ENCODE peak calls at places on chromosome 21, in six cellular contexts. G is tibial nerve, W is left ventricle myocardium inferior, S is stomach, Y is heart right ventricle, M is astrocyte. L is an unnamed sample.

GRCh38 chr21:33132054-33132453 is 62.1 kb downstream of the OLIG1 start:
- DNase-seq in Y (no peak), W (no peak), G (no peak), S (no peak), M (no peak), L (no peak)

GRCh38 chr21:15063821-15064575 is 802 bp downstream of the NRIP1 start:
- DNase-seq in Y (peak; percentile 65), S (peak; percentile 65), M (peak; percentile 10), G (peak; percentile 22), W (peak; percentile 68), L (peak; percentile 73)

GRCh38 chr21:24850121-24850520 is 757.2 kb downstream of the MRPL39 start:
- DNase-seq in Y (no peak), M (no peak), W (no peak), S (no peak), G (no peak), L (no peak)

GRCh38 chr21:15768045-15768601 is 38.3 kb downstream of the USP25 start:
- DNase-seq in G (no peak), S (no peak), Y (no peak), M (no peak), W (no peak), L (no peak)

GRCh38 chr21:10463156-10463555 is 58.2 kb upstream of the TPTE start:
- DNase-seq in M (no peak), W (no peak), G (no peak), S (no peak), Y (no peak), L (no peak)

GRCh38 chr21:26966360-26966977 is 419 bp downstream of the ADAMTS5 start:
- DNase-seq in M (peak; percentile 10), G (no peak), W (no peak), S (no peak), Y (no peak), L (peak; percentile 69)

GRCh38 chr21:32233055-32233546 is 45.7 kb downstream of the MIS18A start:
- DNase-seq in G (no peak), M (peak; percentile 52), Y (no peak), W (no peak), S (no peak), L (no peak)

GRCh38 chr21:17454315-17455027 is 58.4 kb upstream of the CXADR start:
- DNase-seq in Y (no peak), W (peak; percentile 20), G (peak; percentile 61), M (peak; percentile 87), S (no peak), L (no peak)

GRCh38 chr21:32364387-32364786 is 28.4 kb downstream of the URB1 start:
- DNase-seq in Y (peak; percentile 37), G (peak; percentile 21), M (no peak), W (peak; percentile 39), S (peak; percentile 48), L (no peak)

GRCh38 chr21:32044205-32044874 is 171.5 kb downstream of the HUNK start:
- DNase-seq in M (no peak), S (no peak), Y (no peak), W (no peak), G (no peak), L (no peak)

GRCh38 chr21:38354231-38354630 is 97.4 kb downstream of the KCNJ15 start:
- DNase-seq in M (no peak), W (no peak), S (no peak), G (no peak), Y (no peak), L (no peak)

GRCh38 chr21:42574234-42575027 is 60.8 kb downstream of the SLC37A1 start:
- DNase-seq in Y (no peak), W (no peak), S (peak; percentile 25), G (no peak), M (no peak), L (peak; percentile 53)
- H3K36me3 ChIP-seq in Y (peaks cover 7% of the 10 kb centered on the region), W (peaks cover 33% of the 10 kb centered on the region), S (peaks cover 93% of the 10 kb centered on the region), G (peaks cover 77% of the 10 kb centered on the region), M (no peaks in the 10 kb centered on the region), L (peaks cover 20% of the 10 kb centered on the region)

GRCh38 chr21:34867785-34868184 is 181.3 kb downstream of the RUNX1 start:
- DNase-seq in Y (no peak), W (no peak), S (no peak), M (no peak), G (no peak), L (no peak)

GRCh38 chr21:34865922-34866271 is 183.2 kb downstream of the RUNX1 start:
- DNase-seq in S (no peak), Y (no peak), G (no peak), M (no peak), W (no peak), L (no peak)

GRCh38 chr21:34871026-34871908 is 177.8 kb downstream of the RUNX1 start:
- DNase-seq in W (no peak), G (no peak), Y (no peak), M (no peak), S (no peak), L (no peak)

GRCh38 chr21:34869541-34869940 is 179.6 kb downstream of the RUNX1 start:
- DNase-seq in S (no peak), G (no peak), M (no peak), Y (no peak), W (no peak), L (no peak)

DNA sequence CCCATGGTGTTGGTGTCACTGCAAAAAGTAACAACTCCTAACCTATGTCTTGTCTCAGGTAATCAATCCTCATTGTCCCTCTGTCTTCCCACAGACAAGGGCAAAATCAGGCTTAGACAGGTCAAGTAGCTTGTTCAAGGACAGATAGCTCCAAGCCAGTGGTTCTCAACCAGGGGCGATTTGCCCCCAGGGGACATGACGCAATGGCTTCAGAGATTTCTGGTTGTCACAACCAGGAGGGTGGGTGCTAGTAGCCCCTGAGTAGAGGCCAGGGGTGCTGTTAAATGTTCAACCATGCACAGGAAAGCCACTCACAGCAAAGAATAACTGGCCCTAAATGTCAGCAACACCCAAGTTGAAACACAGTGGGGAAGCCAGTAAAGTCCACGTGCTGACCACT is 178.9 kb downstream of the RUNX1 start:
- DNase-seq in Y (no peak), G (no peak), S (no peak), W (no peak), M (no peak), L (no peak)
- H3K27me3 ChIP-seq in Y (peaks cover 10% of the 10 kb centered on the region), G (no peaks in the 10 kb centered on the region), S (no peaks in the 10 kb centered on the region), W (peaks cover 60% of the 10 kb centered on the region), M (no peaks in the 10 kb centered on the region), L (no peaks in the 10 kb centered on the region)

GRCh38 chr21:41815652-41816582 is 49.1 kb upstream of the RIPK4 start:
- DNase-seq in W (no peak), S (no peak), Y (no peak), M (no peak), G (no peak), L (peak; percentile 68)
- H3K36me3 ChIP-seq in W (peaks cover 36% of the 10 kb centered on the region), S (peaks cover 47% of the 10 kb centered on the region), Y (no peaks in the 10 kb centered on the region), M (peaks cover 3% of the 10 kb centered on the region), G (peaks cover 72% of the 10 kb centered on the region), L (peaks cover 35% of the 10 kb centered on the region)

DNA sequence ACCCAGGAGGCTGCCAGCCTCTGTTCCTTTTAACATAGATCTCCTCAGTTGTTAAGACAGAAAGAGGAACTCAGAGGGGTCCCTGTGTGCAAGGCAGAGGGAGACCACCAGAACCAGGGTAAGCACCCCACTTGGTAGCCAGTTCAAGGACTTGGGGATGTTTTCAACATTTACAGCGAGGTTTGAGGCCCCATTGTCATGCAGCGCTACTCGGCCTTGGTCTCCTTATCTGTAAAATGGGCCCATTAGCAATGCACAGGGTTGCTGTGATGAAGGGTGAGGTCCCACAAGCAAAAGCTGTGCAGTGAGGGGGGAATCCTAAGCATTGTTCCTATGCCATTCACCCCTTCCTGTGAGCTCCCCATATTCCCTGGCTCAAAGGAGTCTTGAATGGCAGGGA is 4.2 kb downstream of the SIM2 start:
- DNase-seq in G (no peak), Y (no peak), W (no peak), M (no peak), S (no peak), L (no peak)
- H3K27me3 ChIP-seq in G (peaks cover 3% of the 10 kb centered on the region), Y (peaks cover 100% of the 10 kb centered on the region), W (peaks cover 100% of the 10 kb centered on the region), M (peaks cover 94% of the 10 kb centered on the region), S (peaks cover 36% of the 10 kb centered on the region), L (peaks cover 76% of the 10 kb centered on the region)

GRCh38 chr21:43904316-43904925 is 39.4 kb downstream of the AGPAT3 start:
- DNase-seq in G (no peak), S (no peak), M (no peak), Y (no peak), W (no peak), L (peak; percentile 61)
- H3K36me3 ChIP-seq in G (peaks cover 37% of the 10 kb centered on the region), S (peaks cover 33% of the 10 kb centered on the region), M (no peaks in the 10 kb centered on the region), Y (no peaks in the 10 kb centered on the region), W (peaks cover 13% of the 10 kb centered on the region), L (peaks cover 9% of the 10 kb centered on the region)

GRCh38 chr21:45981154-45981606 is 390 bp upstream of the COL6A1 start:
- DNase-seq in M (peak; percentile 81), Y (peak; percentile 85), G (peak; percentile 67), S (peak; percentile 64), W (peak; percentile 84), L (peak; percentile 96)
- H3K27me3 ChIP-seq in M (no peaks in the 10 kb centered on the region), Y (no peaks in the 10 kb centered on the region), G (no peaks in the 10 kb centered on the region), S (no peaks in the 10 kb centered on the region), W (no peaks in the 10 kb centered on the region), L (no peaks in the 10 kb centered on the region)

DNA sequence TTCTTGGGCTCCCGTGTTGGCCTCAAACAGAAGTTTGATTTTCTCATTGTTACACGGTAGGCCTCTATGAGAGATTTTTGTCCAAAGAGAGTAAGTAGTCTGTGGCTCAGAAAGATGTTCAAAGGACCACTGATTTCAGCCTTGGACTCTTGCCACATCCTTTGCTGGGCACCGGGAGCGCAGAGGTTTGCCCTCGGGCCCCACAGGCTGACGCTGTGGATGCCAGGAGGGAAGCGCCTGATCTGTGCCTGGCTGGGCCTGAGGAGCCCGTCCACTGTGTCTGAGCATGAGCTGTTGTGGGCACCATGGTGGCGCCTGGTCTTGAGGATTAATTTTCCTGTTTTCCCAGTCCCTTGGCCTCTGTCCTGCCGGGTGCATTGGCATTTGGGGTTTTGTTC is 52.3 kb downstream of the PCNT start:
- DNase-seq in S (no peak), Y (no peak), W (no peak), G (no peak), M (no peak), L (no peak)
- H3K36me3 ChIP-seq in S (peaks cover 36% of the 10 kb centered on the region), Y (no peaks in the 10 kb centered on the region), W (peaks cover 32% of the 10 kb centered on the region), G (peaks cover 51% of the 10 kb centered on the region), M (peaks cover 3% of the 10 kb centered on the region), L (peaks cover 4% of the 10 kb centered on the region)

DNA sequence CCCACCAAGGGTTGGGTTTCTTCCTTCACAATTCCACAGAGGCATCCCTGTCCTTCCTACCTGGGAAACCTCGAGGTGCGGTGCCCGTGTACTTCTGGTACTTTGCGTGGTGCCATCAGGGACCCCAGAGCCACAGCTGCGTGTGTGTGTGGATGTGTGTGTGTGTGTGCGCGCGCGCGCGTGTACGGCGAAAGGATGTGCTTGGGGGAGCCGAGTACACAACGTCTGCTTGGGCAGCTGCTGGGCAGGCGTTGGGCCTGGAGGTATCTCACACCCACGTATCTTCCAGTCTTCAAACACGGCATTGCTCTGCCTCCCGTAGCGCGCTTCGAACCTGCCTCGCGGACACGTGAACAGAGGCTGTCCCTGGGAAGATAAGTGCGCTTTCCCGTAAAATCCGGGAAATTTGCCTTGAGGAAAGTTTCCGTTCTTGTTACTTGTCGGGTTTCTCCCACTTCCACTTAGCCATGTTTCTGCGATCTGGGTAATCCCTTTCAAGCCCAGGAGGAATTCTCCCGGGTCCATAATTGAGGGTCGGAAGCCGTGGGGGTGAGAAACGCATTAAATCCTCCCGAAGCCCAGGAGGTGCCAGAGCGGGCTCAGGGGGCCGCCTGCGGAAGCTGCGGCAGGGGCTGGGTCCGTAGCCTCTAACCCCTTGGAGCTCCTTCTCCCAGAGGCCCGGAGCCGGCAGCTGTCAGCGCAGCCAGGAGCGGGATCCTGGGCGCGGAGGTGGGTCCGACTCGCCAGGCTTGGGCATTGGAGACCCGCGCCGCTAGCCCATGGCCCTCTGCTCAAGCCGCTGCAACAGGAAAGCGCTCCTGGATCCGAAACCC is 2.1 kb upstream of the SIM2 start:
- DNase-seq in S (no peak), W (no peak), G (no peak), Y (no peak), M (no peak), L (no peak)
- H3K27me3 ChIP-seq in S (peaks cover 33% of the 10 kb centered on the region), W (peaks cover 100% of the 10 kb centered on the region), G (peaks cover 3% of the 10 kb centered on the region), Y (peaks cover 100% of the 10 kb centered on the region), M (peaks cover 95% of the 10 kb centered on the region), L (peaks cover 100% of the 10 kb centered on the region)

L was measured in sigmoid colon.